ENCODE peak calls at places on chromosomes 3 and 15, in six cellular contexts. One of them, this sample, is unnamed.

GRCh38 chr15:29747837-29748417 is 74.3 kb downstream of the TJP1 start:
- DNase-seq in activated CD4-positive, alpha-beta T cell treated with anti-CD3 and anti-CD28 coated beads for 1 hour: no peak
- DNase-seq in activated naive CD4-positive, alpha-beta T cell: no peak
- DNase-seq in HS-5: no peak
- DNase-seq in PC-3: peak
- DNase-seq in left kidney: no peak
- DNase-seq in this sample: no peak

GRCh38 chr15:74172751-74173544 is 562 bp upstream of the ISLR start:
- DNase-seq in activated CD4-positive, alpha-beta T cell treated with anti-CD3 and anti-CD28 coated beads for 1 hour: no peak
- DNase-seq in activated naive CD4-positive, alpha-beta T cell: no peak
- DNase-seq in HS-5: no peak
- DNase-seq in PC-3: no peak
- DNase-seq in left kidney: peak
- DNase-seq in this sample: no peak

GRCh38 chr15:54660356-54660755 is 536.4 kb downstream of the RSL24D1 start:
- DNase-seq in activated CD4-positive, alpha-beta T cell treated with anti-CD3 and anti-CD28 coated beads for 1 hour: no peak
- DNase-seq in activated naive CD4-positive, alpha-beta T cell: no peak
- DNase-seq in HS-5: no peak
- DNase-seq in PC-3: no peak
- DNase-seq in left kidney: no peak
- DNase-seq in this sample: no peak

GRCh38 chr15:59738676-59739075 is 49.6 kb upstream of the BNIP2 start:
- DNase-seq in activated CD4-positive, alpha-beta T cell treated with anti-CD3 and anti-CD28 coated beads for 1 hour: no peak
- DNase-seq in activated naive CD4-positive, alpha-beta T cell: no peak
- DNase-seq in HS-5: no peak
- DNase-seq in PC-3: peak
- DNase-seq in left kidney: no peak
- DNase-seq in this sample: no peak

GRCh38 chr15:91936182-91936775 is 82.8 kb downstream of the SLCO3A1 start:
- DNase-seq in activated CD4-positive, alpha-beta T cell treated with anti-CD3 and anti-CD28 coated beads for 1 hour: no peak
- DNase-seq in activated naive CD4-positive, alpha-beta T cell: no peak
- DNase-seq in HS-5: no peak
- DNase-seq in PC-3: no peak
- DNase-seq in left kidney: no peak
- DNase-seq in this sample: no peak

GRCh38 chr3:197692641-197693040 is 44.1 kb downstream of the RUBCN start:
- DNase-seq in activated CD4-positive, alpha-beta T cell treated with anti-CD3 and anti-CD28 coated beads for 1 hour: no peak
- DNase-seq in activated naive CD4-positive, alpha-beta T cell: no peak
- DNase-seq in HS-5: no peak
- DNase-seq in PC-3: no peak
- DNase-seq in left kidney: no peak
- DNase-seq in this sample: no peak

GRCh38 chr3:127722928-127723603 is 50.3 kb downstream of the ABTB1 start:
- DNase-seq in activated CD4-positive, alpha-beta T cell treated with anti-CD3 and anti-CD28 coated beads for 1 hour: no peak
- DNase-seq in activated naive CD4-positive, alpha-beta T cell: no peak
- DNase-seq in HS-5: no peak
- DNase-seq in PC-3: no peak
- DNase-seq in left kidney: peak
- DNase-seq in this sample: no peak

GRCh38 chr3:115961390-115961789 is 338.1 kb downstream of the GAP43 start:
- DNase-seq in activated CD4-positive, alpha-beta T cell treated with anti-CD3 and anti-CD28 coated beads for 1 hour: no peak
- DNase-seq in activated naive CD4-positive, alpha-beta T cell: no peak
- DNase-seq in HS-5: no peak
- DNase-seq in PC-3: no peak
- DNase-seq in left kidney: peak
- DNase-seq in this sample: no peak

GRCh38 chr3:152621006-152621868 is 213.7 kb upstream of the P2RY1 start:
- DNase-seq in activated CD4-positive, alpha-beta T cell treated with anti-CD3 and anti-CD28 coated beads for 1 hour: no peak
- DNase-seq in activated naive CD4-positive, alpha-beta T cell: no peak
- DNase-seq in HS-5: no peak
- DNase-seq in PC-3: no peak
- DNase-seq in left kidney: no peak
- DNase-seq in this sample: no peak

GRCh38 chr3:155745795-155746550 is 1.1 kb upstream of the PLCH1 start:
- DNase-seq in activated CD4-positive, alpha-beta T cell treated with anti-CD3 and anti-CD28 coated beads for 1 hour: no peak
- DNase-seq in activated naive CD4-positive, alpha-beta T cell: no peak
- DNase-seq in HS-5: no peak
- DNase-seq in PC-3: peak
- DNase-seq in left kidney: peak
- DNase-seq in this sample: no peak

GRCh38 chr15:31387483-31388118 is 61.0 kb downstream of the KLF13 start:
- DNase-seq in activated CD4-positive, alpha-beta T cell treated with anti-CD3 and anti-CD28 coated beads for 1 hour: no peak
- DNase-seq in activated naive CD4-positive, alpha-beta T cell: no peak
- DNase-seq in HS-5: no peak
- DNase-seq in PC-3: peak
- DNase-seq in left kidney: no peak
- DNase-seq in this sample: no peak

GRCh38 chr3:172466553-172467130 is 18.4 kb upstream of the GHSR start:
- DNase-seq in activated CD4-positive, alpha-beta T cell treated with anti-CD3 and anti-CD28 coated beads for 1 hour: no peak
- DNase-seq in activated naive CD4-positive, alpha-beta T cell: no peak
- DNase-seq in HS-5: no peak
- DNase-seq in PC-3: peak
- DNase-seq in left kidney: no peak
- DNase-seq in this sample: no peak

GRCh38 chr15:65021475-65021874 is 8.0 kb downstream of the MTFMT start:
- DNase-seq in activated CD4-positive, alpha-beta T cell treated with anti-CD3 and anti-CD28 coated beads for 1 hour: no peak
- DNase-seq in activated naive CD4-positive, alpha-beta T cell: no peak
- DNase-seq in HS-5: no peak
- DNase-seq in PC-3: no peak
- DNase-seq in left kidney: no peak
- DNase-seq in this sample: no peak

GRCh38 chr3:128329491-128330300 is 137.0 kb downstream of the DNAJB8 start:
- DNase-seq in activated CD4-positive, alpha-beta T cell treated with anti-CD3 and anti-CD28 coated beads for 1 hour: no peak
- DNase-seq in activated naive CD4-positive, alpha-beta T cell: no peak
- DNase-seq in HS-5: no peak
- DNase-seq in PC-3: no peak
- DNase-seq in left kidney: peak
- DNase-seq in this sample: no peak

GRCh38 chr3:101310580-101311375 is 9.6 kb downstream of the IMPG2 start:
- DNase-seq in activated CD4-positive, alpha-beta T cell treated with anti-CD3 and anti-CD28 coated beads for 1 hour: no peak
- DNase-seq in activated naive CD4-positive, alpha-beta T cell: no peak
- DNase-seq in HS-5: no peak
- DNase-seq in PC-3: peak
- DNase-seq in left kidney: peak
- DNase-seq in this sample: no peak

GRCh38 chr15:52783191-52783829 is 6.8 kb downstream of the ONECUT1 start:
- DNase-seq in activated CD4-positive, alpha-beta T cell treated with anti-CD3 and anti-CD28 coated beads for 1 hour: no peak
- DNase-seq in activated naive CD4-positive, alpha-beta T cell: no peak
- DNase-seq in HS-5: no peak
- DNase-seq in PC-3: no peak
- DNase-seq in left kidney: peak
- DNase-seq in this sample: no peak

GRCh38 chr15:73632670-73633058 is 525 bp downstream of the NPTN start:
- DNase-seq in activated CD4-positive, alpha-beta T cell treated with anti-CD3 and anti-CD28 coated beads for 1 hour: no peak
- DNase-seq in activated naive CD4-positive, alpha-beta T cell: no peak
- DNase-seq in HS-5: no peak
- DNase-seq in PC-3: no peak
- DNase-seq in left kidney: no peak
- DNase-seq in this sample: peak

GRCh38 chr3:70824785-70825184 is 512.3 kb upstream of the MDFIC2 start:
- DNase-seq in activated CD4-positive, alpha-beta T cell treated with anti-CD3 and anti-CD28 coated beads for 1 hour: no peak
- DNase-seq in activated naive CD4-positive, alpha-beta T cell: no peak
- DNase-seq in HS-5: peak
- DNase-seq in PC-3: peak
- DNase-seq in left kidney: peak
- DNase-seq in this sample: no peak

GRCh38 chr15:89494941-89495637 is 1.3 kb downstream of the RHCG start:
- DNase-seq in activated CD4-positive, alpha-beta T cell treated with anti-CD3 and anti-CD28 coated beads for 1 hour: no peak
- DNase-seq in activated naive CD4-positive, alpha-beta T cell: no peak
- DNase-seq in HS-5: no peak
- DNase-seq in PC-3: peak
- DNase-seq in left kidney: no peak
- DNase-seq in this sample: no peak

GRCh38 chr15:97652700-97653167 is 307.8 kb upstream of the ARRDC4 start:
- DNase-seq in activated CD4-positive, alpha-beta T cell treated with anti-CD3 and anti-CD28 coated beads for 1 hour: no peak
- DNase-seq in activated naive CD4-positive, alpha-beta T cell: no peak
- DNase-seq in HS-5: no peak
- DNase-seq in PC-3: no peak
- DNase-seq in left kidney: peak
- DNase-seq in this sample: no peak

GRCh38 chr3:11140054-11140712 is 14.1 kb upstream of the HRH1 start:
- DNase-seq in activated CD4-positive, alpha-beta T cell treated with anti-CD3 and anti-CD28 coated beads for 1 hour: no peak
- DNase-seq in activated naive CD4-positive, alpha-beta T cell: no peak
- DNase-seq in HS-5: no peak
- DNase-seq in PC-3: peak
- DNase-seq in left kidney: peak
- DNase-seq in this sample: no peak

GRCh38 chr15:72994778-72995177 is 57.5 kb upstream of the NEO1 start:
- DNase-seq in activated CD4-positive, alpha-beta T cell treated with anti-CD3 and anti-CD28 coated beads for 1 hour: no peak
- DNase-seq in activated naive CD4-positive, alpha-beta T cell: no peak
- DNase-seq in HS-5: no peak
- DNase-seq in PC-3: no peak
- DNase-seq in left kidney: peak
- DNase-seq in this sample: no peak

GRCh38 chr15:57224664-57225063 is 151.6 kb upstream of the CGNL1 start:
- DNase-seq in activated CD4-positive, alpha-beta T cell treated with anti-CD3 and anti-CD28 coated beads for 1 hour: no peak
- DNase-seq in activated naive CD4-positive, alpha-beta T cell: no peak
- DNase-seq in HS-5: no peak
- DNase-seq in PC-3: peak
- DNase-seq in left kidney: no peak
- DNase-seq in this sample: no peak

GRCh38 chr15:90893175-90894090 is 9.1 kb downstream of the FES start:
- DNase-seq in activated CD4-positive, alpha-beta T cell treated with anti-CD3 and anti-CD28 coated beads for 1 hour: no peak
- DNase-seq in activated naive CD4-positive, alpha-beta T cell: no peak
- DNase-seq in HS-5: no peak
- DNase-seq in PC-3: no peak
- DNase-seq in left kidney: no peak
- DNase-seq in this sample: no peak

GRCh38 chr3:150152567-150152966 is 181.9 kb upstream of the PFN2 start:
- DNase-seq in activated CD4-positive, alpha-beta T cell treated with anti-CD3 and anti-CD28 coated beads for 1 hour: no peak
- DNase-seq in activated naive CD4-positive, alpha-beta T cell: no peak
- DNase-seq in HS-5: no peak
- DNase-seq in PC-3: no peak
- DNase-seq in left kidney: no peak
- DNase-seq in this sample: no peak

GRCh38 chr3:25508901-25509300 is 80.8 kb downstream of the RARB start:
- DNase-seq in activated CD4-positive, alpha-beta T cell treated with anti-CD3 and anti-CD28 coated beads for 1 hour: no peak
- DNase-seq in activated naive CD4-positive, alpha-beta T cell: no peak
- DNase-seq in HS-5: peak
- DNase-seq in PC-3: peak
- DNase-seq in left kidney: no peak
- DNase-seq in this sample: no peak

GRCh38 chr15:66291816-66292215 is 1.6 kb upstream of the DIS3L start:
- DNase-seq in activated CD4-positive, alpha-beta T cell treated with anti-CD3 and anti-CD28 coated beads for 1 hour: no peak
- DNase-seq in activated naive CD4-positive, alpha-beta T cell: no peak
- DNase-seq in HS-5: no peak
- DNase-seq in PC-3: peak
- DNase-seq in left kidney: peak
- DNase-seq in this sample: no peak

GRCh38 chr3:42014443-42014945 is 52.6 kb upstream of the ULK4 start:
- DNase-seq in activated CD4-positive, alpha-beta T cell treated with anti-CD3 and anti-CD28 coated beads for 1 hour: no peak
- DNase-seq in activated naive CD4-positive, alpha-beta T cell: no peak
- DNase-seq in HS-5: no peak
- DNase-seq in PC-3: peak
- DNase-seq in left kidney: peak
- DNase-seq in this sample: no peak